ENCODE peak calls at places on chromosomes 16 and 17, in eight cellular contexts. One of them, this sample, is unnamed.

GRCh38 chr17:19716108-19717030 is at the start of gene SLC47A2:
- DNase-seq in Caco-2: no peak
- DNase-seq in brain microvascular endothelial cell: no peak
- DNase-seq in natural killer cell: no peak
- DNase-seq in fibroblast of lung: peak
- DNase-seq in cardiac fibroblast: no peak
- DNase-seq in choroid plexus epithelial cell: no peak
- DNase-seq in AG09309: no peak
- DNase-seq in this sample: no peak

GRCh38 chr17:62562656-62563055 is 64.8 kb upstream of the MRC2 start:
- DNase-seq in AG09309: no peak
- DNase-seq in natural killer cell: no peak
- DNase-seq in Caco-2: no peak
- DNase-seq in cardiac fibroblast: peak
- DNase-seq in fibroblast of lung: peak
- DNase-seq in choroid plexus epithelial cell: peak
- DNase-seq in brain microvascular endothelial cell: peak
- DNase-seq in this sample: no peak

GRCh38 chr16:56294599-56294998 is 103.3 kb downstream of the GNAO1 start:
- DNase-seq in cardiac fibroblast: peak
- DNase-seq in choroid plexus epithelial cell: peak
- DNase-seq in brain microvascular endothelial cell: peak
- DNase-seq in AG09309: peak
- DNase-seq in fibroblast of lung: peak
- DNase-seq in natural killer cell: no peak
- DNase-seq in Caco-2: no peak
- DNase-seq in this sample: no peak

GRCh38 chr16:56408379-56409098 is 16.8 kb downstream of the AMFR start:
- DNase-seq in natural killer cell: no peak
- DNase-seq in Caco-2: no peak
- DNase-seq in cardiac fibroblast: no peak
- DNase-seq in fibroblast of lung: no peak
- DNase-seq in brain microvascular endothelial cell: no peak
- DNase-seq in AG09309: no peak
- DNase-seq in choroid plexus epithelial cell: no peak
- DNase-seq in this sample: no peak

GRCh38 chr17:72560303-72561247 is 439.8 kb downstream of the SOX9 start:
- DNase-seq in fibroblast of lung: peak
- DNase-seq in choroid plexus epithelial cell: peak
- DNase-seq in AG09309: no peak
- DNase-seq in natural killer cell: no peak
- DNase-seq in cardiac fibroblast: peak
- DNase-seq in Caco-2: peak
- DNase-seq in brain microvascular endothelial cell: peak
- DNase-seq in this sample: peak

GRCh38 chr17:39408360-39408759 is 6.9 kb upstream of the FBXL20 start:
- DNase-seq in AG09309: no peak
- DNase-seq in cardiac fibroblast: no peak
- DNase-seq in brain microvascular endothelial cell: no peak
- DNase-seq in fibroblast of lung: no peak
- DNase-seq in choroid plexus epithelial cell: no peak
- DNase-seq in natural killer cell: no peak
- DNase-seq in Caco-2: no peak
- DNase-seq in this sample: no peak

GRCh38 chr16:81500833-81501521 is 56.4 kb downstream of the CMIP start:
- DNase-seq in Caco-2: no peak
- DNase-seq in AG09309: peak
- DNase-seq in fibroblast of lung: peak
- DNase-seq in choroid plexus epithelial cell: peak
- DNase-seq in brain microvascular endothelial cell: peak
- DNase-seq in natural killer cell: no peak
- DNase-seq in cardiac fibroblast: peak
- DNase-seq in this sample: no peak

GRCh38 chr17:63275318-63275967 is 170.7 kb downstream of the CYB561 start:
- DNase-seq in AG09309: peak
- DNase-seq in natural killer cell: no peak
- DNase-seq in brain microvascular endothelial cell: peak
- DNase-seq in choroid plexus epithelial cell: peak
- DNase-seq in Caco-2: no peak
- DNase-seq in cardiac fibroblast: peak
- DNase-seq in fibroblast of lung: peak
- DNase-seq in this sample: no peak

GRCh38 chr17:43665038-43665386 is 3.3 kb upstream of the MEOX1 start:
- DNase-seq in brain microvascular endothelial cell: no peak
- DNase-seq in choroid plexus epithelial cell: no peak
- DNase-seq in Caco-2: no peak
- DNase-seq in cardiac fibroblast: no peak
- DNase-seq in fibroblast of lung: peak
- DNase-seq in AG09309: no peak
- DNase-seq in natural killer cell: no peak
- DNase-seq in this sample: no peak

GRCh38 chr17:71237903-71238538 is 882.8 kb upstream of the SOX9 start:
- DNase-seq in AG09309: peak
- DNase-seq in natural killer cell: no peak
- DNase-seq in Caco-2: peak
- DNase-seq in choroid plexus epithelial cell: peak
- DNase-seq in brain microvascular endothelial cell: peak
- DNase-seq in fibroblast of lung: peak
- DNase-seq in cardiac fibroblast: peak
- DNase-seq in this sample: no peak

GRCh38 chr17:50274142-50274944 is at the start of gene TMEM92:
- DNase-seq in choroid plexus epithelial cell: no peak
- DNase-seq in cardiac fibroblast: no peak
- DNase-seq in brain microvascular endothelial cell: no peak
- DNase-seq in AG09309: no peak
- DNase-seq in fibroblast of lung: no peak
- DNase-seq in natural killer cell: no peak
- DNase-seq in Caco-2: peak
- DNase-seq in this sample: peak

GRCh38 chr17:230371-230770 is 48.9 kb upstream of the DOC2B start:
- DNase-seq in Caco-2: no peak
- DNase-seq in cardiac fibroblast: no peak
- DNase-seq in natural killer cell: no peak
- DNase-seq in fibroblast of lung: no peak
- DNase-seq in brain microvascular endothelial cell: no peak
- DNase-seq in choroid plexus epithelial cell: no peak
- DNase-seq in AG09309: no peak
- DNase-seq in this sample: no peak

GRCh38 chr17:48374650-48375230 is 55.3 kb downstream of the SKAP1 start:
- DNase-seq in brain microvascular endothelial cell: no peak
- DNase-seq in fibroblast of lung: no peak
- DNase-seq in Caco-2: peak
- DNase-seq in natural killer cell: peak
- DNase-seq in cardiac fibroblast: no peak
- DNase-seq in choroid plexus epithelial cell: peak
- DNase-seq in AG09309: no peak
- DNase-seq in this sample: no peak

GRCh38 chr17:11986939-11987329 is 10.3 kb downstream of the ZNF18 start:
- DNase-seq in AG09309: no peak
- DNase-seq in cardiac fibroblast: peak
- DNase-seq in natural killer cell: no peak
- DNase-seq in fibroblast of lung: peak
- DNase-seq in Caco-2: peak
- DNase-seq in brain microvascular endothelial cell: peak
- DNase-seq in choroid plexus epithelial cell: peak
- DNase-seq in this sample: no peak

GRCh38 chr16:54026456-54026855 is 260.1 kb downstream of the IRX3 start:
- DNase-seq in cardiac fibroblast: peak
- DNase-seq in fibroblast of lung: peak
- DNase-seq in AG09309: no peak
- DNase-seq in natural killer cell: no peak
- DNase-seq in brain microvascular endothelial cell: no peak
- DNase-seq in Caco-2: no peak
- DNase-seq in choroid plexus epithelial cell: peak
- DNase-seq in this sample: no peak

GRCh38 chr17:19387921-19388521 is 1.0 kb upstream of the MFAP4 start:
- DNase-seq in natural killer cell: no peak
- DNase-seq in fibroblast of lung: no peak
- DNase-seq in AG09309: peak
- DNase-seq in choroid plexus epithelial cell: peak
- DNase-seq in cardiac fibroblast: peak
- DNase-seq in brain microvascular endothelial cell: no peak
- DNase-seq in Caco-2: no peak
- DNase-seq in this sample: no peak

GRCh38 chr17:46135126-46135812 is 58.0 kb downstream of the KANSL1 start:
- DNase-seq in brain microvascular endothelial cell: no peak
- DNase-seq in choroid plexus epithelial cell: peak
- DNase-seq in Caco-2: no peak
- DNase-seq in fibroblast of lung: no peak
- DNase-seq in cardiac fibroblast: no peak
- DNase-seq in AG09309: no peak
- DNase-seq in natural killer cell: no peak
- DNase-seq in this sample: no peak
- TF ChIP-seq CTCF in brain microvascular endothelial cell: no peak
- TF ChIP-seq CTCF in choroid plexus epithelial cell: no peak
- TF ChIP-seq CTCF in Caco-2: no peak
- TF ChIP-seq CTCF in fibroblast of lung: no peak
- TF ChIP-seq CTCF in cardiac fibroblast: no peak
- TF ChIP-seq CTCF in AG09309: no peak
- TF ChIP-seq CTCF in natural killer cell: no peak
- TF ChIP-seq CTCF in this sample: no peak

GRCh38 chr16:66169817-66170216 is 196.7 kb upstream of the CDH5 start:
- DNase-seq in Caco-2: no peak
- DNase-seq in choroid plexus epithelial cell: no peak
- DNase-seq in cardiac fibroblast: no peak
- DNase-seq in AG09309: no peak
- DNase-seq in brain microvascular endothelial cell: no peak
- DNase-seq in fibroblast of lung: no peak
- DNase-seq in natural killer cell: no peak
- DNase-seq in this sample: no peak

GRCh38 chr16:66166451-66166850 is 200.0 kb upstream of the CDH5 start:
- DNase-seq in natural killer cell: no peak
- DNase-seq in Caco-2: peak
- DNase-seq in fibroblast of lung: peak
- DNase-seq in choroid plexus epithelial cell: no peak
- DNase-seq in cardiac fibroblast: no peak
- DNase-seq in brain microvascular endothelial cell: no peak
- DNase-seq in AG09309: no peak
- DNase-seq in this sample: no peak

GRCh38 chr16:66165879-66166278 is 200.6 kb upstream of the CDH5 start:
- DNase-seq in cardiac fibroblast: no peak
- DNase-seq in brain microvascular endothelial cell: no peak
- DNase-seq in fibroblast of lung: no peak
- DNase-seq in AG09309: no peak
- DNase-seq in natural killer cell: no peak
- DNase-seq in Caco-2: no peak
- DNase-seq in choroid plexus epithelial cell: no peak
- DNase-seq in this sample: no peak

GRCh38 chr16:66168777-66169176 is 197.7 kb upstream of the CDH5 start:
- DNase-seq in Caco-2: no peak
- DNase-seq in choroid plexus epithelial cell: no peak
- DNase-seq in cardiac fibroblast: no peak
- DNase-seq in natural killer cell: no peak
- DNase-seq in fibroblast of lung: no peak
- DNase-seq in AG09309: no peak
- DNase-seq in brain microvascular endothelial cell: no peak
- DNase-seq in this sample: no peak

GRCh38 chr16:66167564-66168291 is 198.8 kb upstream of the CDH5 start:
- DNase-seq in Caco-2: peak
- DNase-seq in choroid plexus epithelial cell: peak
- DNase-seq in fibroblast of lung: peak
- DNase-seq in brain microvascular endothelial cell: no peak
- DNase-seq in AG09309: no peak
- DNase-seq in natural killer cell: no peak
- DNase-seq in cardiac fibroblast: no peak
- DNase-seq in this sample: no peak
- TF ChIP-seq CTCF in Caco-2: peak
- TF ChIP-seq CTCF in choroid plexus epithelial cell: peak
- TF ChIP-seq CTCF in fibroblast of lung: peak
- TF ChIP-seq CTCF in brain microvascular endothelial cell: peak
- TF ChIP-seq CTCF in AG09309: peak
- TF ChIP-seq CTCF in natural killer cell: no peak
- TF ChIP-seq CTCF in cardiac fibroblast: peak
- TF ChIP-seq CTCF in this sample: peak

GRCh38 chr16:58301052-58301451 is 6.2 kb upstream of the PRSS54 start:
- DNase-seq in fibroblast of lung: no peak
- DNase-seq in choroid plexus epithelial cell: no peak
- DNase-seq in natural killer cell: no peak
- DNase-seq in Caco-2: no peak
- DNase-seq in AG09309: no peak
- DNase-seq in brain microvascular endothelial cell: no peak
- DNase-seq in cardiac fibroblast: no peak
- DNase-seq in this sample: no peak

GRCh38 chr16:58299757-58300349 is 5.0 kb upstream of the PRSS54 start:
- DNase-seq in cardiac fibroblast: peak
- DNase-seq in natural killer cell: no peak
- DNase-seq in choroid plexus epithelial cell: peak
- DNase-seq in Caco-2: peak
- DNase-seq in AG09309: no peak
- DNase-seq in brain microvascular endothelial cell: no peak
- DNase-seq in fibroblast of lung: peak
- DNase-seq in this sample: no peak
- TF ChIP-seq CTCF in cardiac fibroblast: peak
- TF ChIP-seq CTCF in natural killer cell: peak
- TF ChIP-seq CTCF in choroid plexus epithelial cell: peak
- TF ChIP-seq CTCF in Caco-2: peak
- TF ChIP-seq CTCF in AG09309: peak
- TF ChIP-seq CTCF in brain microvascular endothelial cell: peak
- TF ChIP-seq CTCF in fibroblast of lung: peak
- TF ChIP-seq CTCF in this sample: peak

DNA sequence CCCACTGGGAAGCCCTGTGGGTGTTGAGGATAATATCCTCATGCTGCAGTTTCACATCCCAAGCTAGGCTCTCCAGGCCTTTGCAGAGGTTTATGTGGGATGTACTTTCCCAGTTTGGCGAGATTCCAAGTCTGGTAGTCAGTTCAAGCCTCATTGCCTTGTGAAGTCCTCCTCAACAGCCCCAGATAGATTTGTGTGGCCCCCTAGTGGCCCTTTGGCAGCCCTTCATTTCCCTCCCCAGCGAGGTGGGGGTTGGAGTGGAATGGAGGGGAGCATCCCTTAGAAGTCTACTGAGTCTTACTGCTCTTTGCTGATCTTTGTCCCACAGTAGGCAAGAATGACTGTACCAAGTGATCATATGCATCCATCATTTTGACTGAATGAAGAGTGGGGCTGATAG is 137.9 kb downstream of the CDH11 start:
- DNase-seq in natural killer cell: no peak
- DNase-seq in fibroblast of lung: peak
- DNase-seq in Caco-2: peak
- DNase-seq in brain microvascular endothelial cell: peak
- DNase-seq in AG09309: peak
- DNase-seq in cardiac fibroblast: peak
- DNase-seq in choroid plexus epithelial cell: peak
- DNase-seq in this sample: no peak
- TF ChIP-seq CTCF in natural killer cell: no peak
- TF ChIP-seq CTCF in fibroblast of lung: peak
- TF ChIP-seq CTCF in Caco-2: peak
- TF ChIP-seq CTCF in brain microvascular endothelial cell: peak
- TF ChIP-seq CTCF in AG09309: peak
- TF ChIP-seq CTCF in cardiac fibroblast: peak
- TF ChIP-seq CTCF in choroid plexus epithelial cell: peak
- TF ChIP-seq CTCF in this sample: peak